ENCODE peak calls at places on chromosomes 3 and 15, in seven cellular contexts. A, W, U, T, V, F and Q are unnamed samples.

GRCh38 chr3:77411990-77412389 is 372.1 kb downstream of the ROBO2 start:
- DNase-seq in T (peak), V (peak), A (no peak), F (no peak), U (no peak), W (peak), Q (no peak)

GRCh38 chr15:78822514-78822913 is 11.2 kb upstream of the ADAMTS7 start:
- DNase-seq in F (no peak), A (no peak), V (no peak), W (no peak), T (no peak), U (no peak), Q (no peak)

GRCh38 chr3:194098036-194098871 is 37.7 kb upstream of the HES1 start:
- DNase-seq in U (peak), A (no peak), T (no peak), W (no peak), F (no peak), V (no peak), Q (no peak)

GRCh38 chr3:119294889-119295769 is 946 bp downstream of the ARHGAP31 start:
- DNase-seq in W (no peak), V (peak), U (peak), T (peak), F (peak), A (peak), Q (peak)

GRCh38 chr15:50624616-50625168 is 61.9 kb downstream of the TRPM7 start:
- DNase-seq in T (no peak), U (no peak), F (no peak), V (no peak), A (no peak), W (no peak), Q (no peak)

GRCh38 chr3:179884136-179884535 is 152.6 kb downstream of the PEX5L start:
- DNase-seq in U (no peak), V (no peak), W (no peak), A (no peak), F (no peak), T (no peak), Q (no peak)

GRCh38 chr15:62896969-62897486 is 145.5 kb upstream of the TPM1 start:
- DNase-seq in F (peak), U (peak), T (peak), W (peak), V (peak), A (no peak), Q (no peak)

GRCh38 chr3:10726787-10727186 is 89.2 kb upstream of the SLC6A11 start:
- DNase-seq in T (no peak), U (no peak), W (no peak), A (no peak), F (no peak), V (no peak), Q (no peak)

GRCh38 chr3:150300376-150300775 is 107.7 kb upstream of the TSC22D2 start:
- DNase-seq in W (no peak), V (peak), F (no peak), T (no peak), U (no peak), A (no peak), Q (no peak)

GRCh38 chr3:48024401-48024800 is 8.2 kb upstream of the MAP4 start:
- DNase-seq in A (no peak), V (no peak), U (no peak), T (no peak), W (no peak), F (peak), Q (no peak)

GRCh38 chr3:170778240-170779217 is 91.5 kb downstream of the RPL22L1 start:
- DNase-seq in A (no peak), V (no peak), W (no peak), U (no peak), F (no peak), T (no peak), Q (no peak)

GRCh38 chr15:89419370-89419984 is 76.9 kb downstream of the RHCG start:
- DNase-seq in W (no peak), T (peak), V (peak), A (peak), F (peak), U (no peak), Q (peak)

GRCh38 chr3:126399756-126400155 is 5.0 kb downstream of the CFAP100 start:
- DNase-seq in V (no peak), F (no peak), W (no peak), U (no peak), A (no peak), T (no peak), Q (no peak)

GRCh38 chr3:114827495-114827894 is 319.6 kb downstream of the ZBTB20 start:
- DNase-seq in A (peak), V (peak), F (peak), U (peak), T (peak), W (peak), Q (peak)

GRCh38 chr3:100425321-100425720 is 24.0 kb downstream of the LNP1 start:
- DNase-seq in T (no peak), U (no peak), W (no peak), F (no peak), V (peak), A (no peak), Q (no peak)

GRCh38 chr3:194043516-194043915 is 92.4 kb upstream of the HES1 start:
- DNase-seq in U (no peak), V (no peak), T (peak), A (no peak), W (peak), F (peak), Q (no peak)

GRCh38 chr3:15327941-15328340 is 4.4 kb downstream of the SH3BP5 start:
- DNase-seq in T (no peak), V (no peak), A (peak), W (no peak), F (peak), U (no peak), Q (peak)

GRCh38 chr3:32481791-32482631 is 20.6 kb downstream of the CMTM6 start:
- DNase-seq in T (no peak), V (no peak), F (no peak), W (no peak), A (no peak), U (no peak), Q (no peak)

DNA sequence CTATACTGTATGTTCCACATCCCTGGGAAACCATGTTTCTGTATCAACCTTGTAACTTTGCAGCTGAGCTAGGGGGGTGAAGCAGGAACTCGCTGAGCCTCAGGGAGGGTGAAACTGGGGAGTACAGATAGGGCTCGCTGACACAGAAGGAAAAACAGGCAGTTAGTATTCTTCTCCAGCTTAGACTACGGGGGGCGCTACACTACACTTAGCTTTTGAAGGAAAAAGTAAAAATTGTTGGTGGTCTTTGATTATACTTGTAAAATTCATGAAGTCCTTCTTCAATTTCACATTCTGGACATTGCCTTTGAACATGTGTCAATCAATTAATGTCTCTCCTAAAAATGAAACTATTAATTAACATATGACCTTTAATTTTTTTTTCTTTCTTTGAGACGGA is 73.5 kb upstream of the RGMA start:
- DNase-seq in F (no peak), W (no peak), U (no peak), A (no peak), V (no peak), T (no peak), Q (no peak)
- TF ChIP-seq CTCF in F (no peak), W (no peak), U (no peak), A (no peak), V (no peak), T (no peak), Q (no peak)

GRCh38 chr15:68525815-68526214 is 53.0 kb upstream of the CORO2B start:
- DNase-seq in A (no peak), F (no peak), V (no peak), U (no peak), W (no peak), T (no peak), Q (no peak)

GRCh38 chr15:68531794-68532193 is 47.0 kb upstream of the CORO2B start:
- DNase-seq in A (no peak), W (no peak), U (no peak), T (no peak), V (no peak), F (no peak), Q (no peak)

GRCh38 chr15:68526269-68526668 is 52.5 kb upstream of the CORO2B start:
- DNase-seq in A (no peak), F (peak), W (no peak), V (peak), T (peak), U (no peak), Q (no peak)

GRCh38 chr15:68526784-68527183 is 52.0 kb upstream of the CORO2B start:
- DNase-seq in T (no peak), V (no peak), F (no peak), A (peak), W (no peak), U (no peak), Q (no peak)

DNA sequence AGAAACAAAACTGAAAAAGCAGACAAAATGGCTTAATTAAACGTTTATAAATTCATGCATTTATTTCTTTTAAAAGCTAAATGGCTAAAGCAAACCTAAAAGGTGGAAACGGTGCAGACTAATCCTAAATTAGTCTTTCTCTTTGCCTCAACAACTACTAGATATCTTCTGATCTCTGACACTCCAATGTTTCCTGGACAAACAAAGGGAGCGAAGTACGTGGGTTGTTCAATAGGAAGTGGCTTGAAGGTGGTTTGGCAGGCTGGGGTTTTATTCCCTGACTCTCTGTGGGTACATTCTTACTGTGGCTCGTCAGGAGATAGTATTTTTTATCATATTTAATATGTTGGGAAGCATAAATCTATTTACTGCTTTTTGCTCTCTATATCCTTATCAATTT is 49.9 kb upstream of the CORO2B start:
- DNase-seq in A (peak), V (no peak), T (peak), W (no peak), F (no peak), U (no peak), Q (no peak)
- TF ChIP-seq CTCF in A (no peak), V (no peak), T (no peak), W (no peak), F (no peak), U (no peak), Q (no peak)

GRCh38 chr3:132341746-132342145 is 24.5 kb downstream of the ACP3 start:
- DNase-seq in A (no peak), F (no peak), U (no peak), T (no peak), W (no peak), V (no peak), Q (no peak)

GRCh38 chr3:132342615-132343014 is 25.4 kb downstream of the ACP3 start:
- DNase-seq in F (no peak), W (no peak), T (no peak), U (no peak), A (no peak), V (no peak), Q (no peak)

GRCh38 chr3:132343018-132343612 is 25.9 kb downstream of the ACP3 start:
- DNase-seq in U (peak), F (peak), V (peak), T (peak), A (peak), W (no peak), Q (peak)

GRCh38 chr3:132344666-132345280 is 27.6 kb downstream of the ACP3 start:
- DNase-seq in T (peak), W (no peak), V (no peak), F (peak), A (no peak), U (no peak), Q (no peak)

GRCh38 chr3:132342183-132342582 is 25.0 kb downstream of the ACP3 start:
- DNase-seq in A (no peak), V (no peak), U (no peak), T (peak), F (no peak), W (no peak), Q (no peak)
- TF ChIP-seq CTCF in A (no peak), V (no peak), U (no peak), T (peak), F (no peak), W (no peak), Q (no peak)

GRCh38 chr3:45912435-45912834 is 26.1 kb downstream of the CCR9 start:
- DNase-seq in W (no peak), T (no peak), V (no peak), A (no peak), F (no peak), U (no peak), Q (no peak)

GRCh38 chr3:45915080-45915479 is 28.2 kb upstream of the CXCR6 start:
- DNase-seq in T (no peak), U (no peak), W (no peak), V (no peak), F (no peak), A (no peak), Q (peak)

GRCh38 chr3:45917146-45917885 is 25.9 kb upstream of the CXCR6 start:
- DNase-seq in T (no peak), W (no peak), U (no peak), F (no peak), A (no peak), V (no peak), Q (no peak)

GRCh38 chr3:45915518-45916231 is 27.6 kb upstream of the CXCR6 start:
- DNase-seq in F (peak), A (peak), V (peak), T (peak), W (peak), U (no peak), Q (peak)

GRCh38 chr3:45914362-45915077 is 28.2 kb downstream of the CCR9 start:
- DNase-seq in T (no peak), A (peak), F (no peak), W (no peak), V (no peak), U (no peak), Q (no peak)
- TF ChIP-seq CTCF in T (no peak), A (no peak), F (no peak), W (no peak), V (no peak), U (no peak), Q (no peak)

GRCh38 chr15:73460662-73461061 is 17.7 kb downstream of the REC114 start:
- DNase-seq in A (no peak), W (no peak), T (no peak), V (no peak), U (no peak), F (no peak), Q (no peak)

GRCh38 chr15:73467758-73468157 is 24.8 kb downstream of the REC114 start:
- DNase-seq in W (no peak), F (no peak), V (no peak), A (no peak), T (no peak), U (no peak), Q (no peak)

DNA sequence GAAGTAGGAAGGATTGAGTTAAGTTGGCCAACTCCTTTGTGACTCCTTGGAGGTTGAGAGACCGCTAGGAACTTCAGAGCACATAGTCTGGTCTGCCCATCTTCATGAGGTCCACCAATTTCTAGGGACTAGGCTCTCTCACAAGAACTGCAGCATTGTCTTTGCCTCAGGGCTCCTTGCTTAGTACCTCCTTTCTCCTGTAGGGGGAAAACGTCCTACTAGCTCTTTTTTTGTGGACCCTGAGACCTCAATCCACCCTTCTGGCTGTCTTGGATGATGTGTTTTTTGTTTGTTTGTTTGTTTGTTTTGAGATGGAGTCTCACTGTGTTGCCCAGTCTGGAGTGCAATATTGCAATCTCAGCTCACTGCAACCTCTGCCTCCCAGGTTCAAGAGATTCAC is 21.6 kb downstream of the REC114 start:
- DNase-seq in A (no peak), F (no peak), V (no peak), U (no peak), W (no peak), T (peak), Q (no peak)
- TF ChIP-seq CTCF in A (peak), F (no peak), V (no peak), U (peak), W (peak), T (peak), Q (peak)

GRCh38 chr3:134145183-134145582 is 105.5 kb downstream of the RYK start:
- DNase-seq in T (no peak), W (no peak), F (no peak), U (no peak), V (no peak), A (no peak), Q (no peak)
- TF ChIP-seq CTCF in T (peak), W (no peak), F (no peak), U (no peak), V (no peak), A (no peak), Q (no peak)